ENCODE peak calls at places on chromosomes 12 and 14, in nine cellular contexts. H is transverse colon, J is kidney, P is Peyer's patch, B is IMR-90, Y is A549, M is fibroblast of lung, E is PC-3, W is SK-N-SH. O is an unnamed sample.

GRCh38 chr14:75628816-75629215 is 31.9 kb downstream of the ERG28 start:
- DNase-seq in H (no peak), J (no peak), P (no peak), B (no peak), Y (no peak), M (no peak), E (no peak), W (no peak), O (no peak)

GRCh38 chr12:84924956-84925355 is 12.4 kb upstream of the SLC6A15 start:
- DNase-seq in H (no peak), J (no peak), P (no peak), B (peak), Y (peak), M (peak), E (peak), W (no peak), O (peak)

GRCh38 chr14:69519253-69519661 is 34.7 kb downstream of the PLEKHD1 start:
- DNase-seq in H (no peak), J (no peak), P (no peak), B (no peak), Y (no peak), M (no peak), E (peak), W (no peak), O (no peak)

GRCh38 chr14:56117765-56118610 is at the start of gene PELI2:
- DNase-seq in H (peak), J (peak), P (peak), B (peak), Y (peak), M (peak), E (peak), W (peak), O (peak)

GRCh38 chr14:56561586-56561985 is 18.0 kb upstream of the TMEM260 start:
- DNase-seq in H (no peak), J (no peak), P (no peak), B (no peak), Y (no peak), M (no peak), E (no peak), W (no peak), O (peak)

GRCh38 chr12:132219323-132219722 is 75.1 kb downstream of the NOC4L start:
- DNase-seq in H (no peak), J (peak), P (no peak), B (no peak), Y (no peak), M (no peak), E (no peak), W (no peak), O (no peak)

GRCh38 chr12:108950991-108951739 is 69.7 kb downstream of the SVOP start:
- DNase-seq in H (peak), J (no peak), P (peak), B (peak), Y (peak), M (peak), E (peak), W (peak), O (peak)

GRCh38 chr12:52025301-52026172 is 18.8 kb downstream of the TAMALIN start:
- DNase-seq in H (peak), J (peak), P (peak), B (peak), Y (peak), M (peak), E (peak), W (peak), O (peak)

GRCh38 chr12:75479963-75480461 is 543 bp upstream of the GLIPR1 start:
- DNase-seq in H (no peak), J (no peak), P (no peak), B (peak), Y (no peak), M (peak), E (peak), W (no peak), O (peak)

GRCh38 chr14:59698793-59699192 is 122.2 kb upstream of the CCDC175 start:
- DNase-seq in H (no peak), J (no peak), P (no peak), B (no peak), Y (no peak), M (peak), E (peak), W (no peak), O (peak)

GRCh38 chr12:131457028-131457310 is 253.9 kb upstream of the SFSWAP start:
- DNase-seq in H (no peak), J (no peak), P (no peak), B (no peak), Y (no peak), M (no peak), E (no peak), W (no peak), O (no peak)

GRCh38 chr14:61517861-61518802 is 177.2 kb upstream of the HIF1A start:
- DNase-seq in H (peak), J (no peak), P (peak), B (no peak), Y (no peak), M (no peak), E (no peak), W (no peak), O (no peak)

GRCh38 chr12:47277071-47277408 is 197.3 kb upstream of the AMIGO2 start:
- DNase-seq in H (no peak), J (no peak), P (no peak), B (no peak), Y (no peak), M (no peak), E (no peak), W (no peak), O (no peak)

GRCh38 chr14:104794641-104795467 is 694 bp downstream of the AKT1 start:
- DNase-seq in H (peak), J (no peak), P (peak), B (peak), Y (no peak), M (peak), E (peak), W (peak), O (no peak)

GRCh38 chr14:92511472-92512247 is 1.9 kb upstream of the RIN3 start:
- DNase-seq in H (peak), J (no peak), P (no peak), B (peak), Y (peak), M (peak), E (peak), W (peak), O (peak)

GRCh38 chr14:54174437-54174836 is 217.8 kb upstream of the BMP4 start:
- DNase-seq in H (no peak), J (no peak), P (no peak), B (no peak), Y (no peak), M (peak), E (no peak), W (no peak), O (peak)

GRCh38 chr14:55103005-55103640 is 25.9 kb upstream of the LGALS3 start:
- DNase-seq in H (peak), J (peak), P (peak), B (peak), Y (peak), M (peak), E (peak), W (no peak), O (peak)

GRCh38 chr14:94888108-94888507 is 118.2 kb upstream of the GSC start:
- DNase-seq in H (peak), J (no peak), P (peak), B (no peak), Y (no peak), M (no peak), E (no peak), W (no peak), O (no peak)

GRCh38 chr14:103550451-103551337 is 11.8 kb downstream of the BAG5 start:
- DNase-seq in H (no peak), J (peak), P (no peak), B (no peak), Y (no peak), M (no peak), E (no peak), W (peak), O (no peak)

GRCh38 chr12:57740656-57741412 is 2.3 kb upstream of the AGAP2 start:
- DNase-seq in H (peak), J (no peak), P (no peak), B (no peak), Y (no peak), M (no peak), E (no peak), W (no peak), O (no peak)

GRCh38 chr12:115597157-115597712 is 680.3 kb downstream of the MED13L start:
- DNase-seq in H (no peak), J (no peak), P (no peak), B (peak), Y (no peak), M (peak), E (peak), W (no peak), O (peak)

GRCh38 chr14:75340921-75341320 is 62.3 kb downstream of the FOS start:
- DNase-seq in H (peak), J (peak), P (no peak), B (no peak), Y (no peak), M (peak), E (no peak), W (no peak), O (no peak)

GRCh38 chr14:69712637-69713088 is 54.3 kb upstream of the SRSF5 start:
- DNase-seq in H (peak), J (peak), P (peak), B (no peak), Y (no peak), M (no peak), E (no peak), W (no peak), O (no peak)

GRCh38 chr12:6914246-6914947 is at the start of gene ENO2:
- DNase-seq in H (peak), J (peak), P (peak), B (peak), Y (peak), M (peak), E (peak), W (peak), O (peak)
- TF ChIP-seq CTCF in H (no peak), J (no peak), P (no peak), B (no peak), Y (no peak), M (no peak), E (no peak), W (no peak), O (no peak)

DNA sequence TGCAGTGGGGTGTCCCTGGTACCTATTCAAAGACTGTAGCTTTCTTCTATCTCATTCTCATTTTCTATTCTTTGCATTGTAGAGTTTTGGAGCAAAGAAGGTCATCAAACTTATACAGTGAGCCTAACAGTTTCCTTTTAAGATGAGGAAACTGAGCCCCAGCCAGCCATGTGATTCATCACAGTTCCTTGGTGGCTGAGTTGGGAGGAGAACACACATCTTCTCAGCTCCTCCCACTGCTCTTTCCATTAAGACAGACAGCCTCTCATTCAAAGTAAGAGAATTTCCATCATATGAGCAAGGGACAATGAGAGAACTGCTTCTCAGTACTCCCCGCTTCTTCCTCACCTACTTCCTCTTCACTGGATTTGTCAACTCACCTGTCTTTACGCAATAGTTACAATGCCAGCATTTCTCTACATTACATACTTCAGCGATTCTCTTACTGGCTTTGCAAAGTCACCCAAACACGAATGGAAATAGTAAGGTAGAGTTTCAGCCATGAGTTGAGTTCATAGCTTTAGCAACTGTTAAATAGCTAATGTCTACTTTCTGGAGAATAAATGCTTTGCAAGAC is 2.2 kb downstream of the IFNG start:
- DNase-seq in H (no peak), J (no peak), P (no peak), B (no peak), Y (no peak), M (no peak), E (no peak), W (no peak), O (no peak)
- H3K4me3 ChIP-seq in H (no peak), J (no peak), P (no peak), B (no peak), Y (no peak), M (no peak), E (no peak), W (no peak), O (no peak)

GRCh38 chr12:89618113-89618862 is 90.3 kb downstream of the ATP2B1 start:
- DNase-seq in H (no peak), J (no peak), P (no peak), B (no peak), Y (no peak), M (no peak), E (no peak), W (no peak), O (no peak)
- TF ChIP-seq CTCF in H (no peak), J (no peak), P (no peak), B (peak), Y (no peak), M (no peak), E (no peak), W (no peak), O (no peak)

DNA sequence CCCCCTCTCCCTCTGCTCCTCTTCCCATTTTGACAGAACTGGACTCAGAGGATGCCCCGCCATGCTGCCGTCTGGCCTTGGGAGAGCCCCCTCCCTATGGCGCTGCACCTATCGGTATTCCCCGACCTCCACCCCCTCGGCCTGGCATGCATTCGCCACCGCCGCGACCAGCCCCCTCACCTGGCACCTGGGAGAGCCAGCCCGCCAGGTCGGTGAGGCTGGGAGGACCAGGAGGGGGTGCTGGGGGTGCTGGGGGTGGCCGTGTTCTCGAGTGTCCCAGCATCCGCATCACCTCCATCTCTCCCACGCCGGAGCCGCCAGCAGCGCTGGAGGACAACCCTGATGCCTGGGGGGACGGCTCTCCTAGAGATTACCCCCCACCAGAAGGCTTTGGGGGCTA is 1.5 kb downstream of the NFATC4 start:
- DNase-seq in H (peak), J (peak), P (no peak), B (no peak), Y (no peak), M (no peak), E (no peak), W (no peak), O (no peak)
- H3K4me3 ChIP-seq in H (no peak), J (peak), P (peak), B (peak), Y (no peak), M (peak), E (no peak), W (no peak), O (peak)

DNA sequence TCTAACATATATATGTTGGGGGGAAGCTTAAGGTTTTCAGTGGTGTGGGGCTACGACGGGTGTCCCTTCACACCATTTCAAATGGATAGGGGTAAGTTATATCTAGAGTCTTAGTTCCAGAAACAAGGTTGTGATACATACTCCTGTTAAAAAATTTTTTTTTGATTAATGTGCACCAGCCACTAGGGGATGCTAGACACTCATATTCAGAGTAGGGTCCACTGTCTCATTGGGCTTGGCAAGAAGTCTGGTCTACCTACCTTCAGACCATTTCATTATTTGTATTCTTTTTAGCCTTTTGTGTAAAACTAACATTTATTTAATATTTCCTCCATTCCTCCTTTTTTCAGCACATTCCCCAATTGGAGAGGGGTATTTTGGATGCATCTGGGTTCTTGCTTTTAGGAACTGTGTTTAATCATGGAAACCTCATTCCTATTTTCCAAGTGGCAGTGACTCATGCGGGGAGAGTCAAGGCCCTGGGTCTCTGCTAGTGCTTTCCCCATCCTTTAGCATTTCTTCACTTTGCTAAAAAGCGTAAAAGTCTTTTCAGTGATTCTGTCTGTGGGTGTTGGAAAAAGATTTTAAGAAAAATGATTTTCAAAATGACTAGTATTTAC is 33.4 kb downstream of the ANO4 start:
- DNase-seq in H (no peak), J (no peak), P (no peak), B (peak), Y (peak), M (peak), E (peak), W (peak), O (peak)
- TF ChIP-seq CTCF in H (peak), J (peak), P (peak), B (peak), Y (peak), M (peak), E (peak), W (peak), O (peak)

DNA sequence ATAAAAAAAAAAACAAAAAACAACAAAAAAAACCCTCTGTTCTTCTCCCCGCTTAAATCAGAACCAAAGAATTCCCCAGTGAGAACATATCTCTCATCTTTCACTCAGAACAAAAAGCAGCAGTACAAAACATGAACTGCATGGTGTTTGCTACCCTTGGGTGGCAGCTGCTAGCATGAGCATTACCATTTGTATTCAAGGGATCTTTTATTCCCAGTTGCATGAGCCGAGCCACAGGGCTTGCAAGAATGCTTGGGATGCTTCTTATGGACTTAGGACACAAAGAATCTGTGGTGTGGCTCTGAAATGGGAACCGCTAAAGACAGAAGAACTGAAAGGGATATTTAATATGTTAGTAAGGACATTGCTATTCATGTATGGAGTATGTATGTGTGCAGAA is 190.6 kb downstream of the TMX1 start:
- DNase-seq in H (no peak), J (no peak), P (no peak), B (no peak), Y (no peak), M (no peak), E (no peak), W (no peak), O (no peak)
- H3K4me3 ChIP-seq in H (no peak), J (no peak), P (no peak), B (no peak), Y (no peak), M (no peak), E (no peak), W (no peak), O (no peak)

GRCh38 chr12:10615532-10615931 is 2.1 kb upstream of the MAGOHB start:
- DNase-seq in H (no peak), J (no peak), P (no peak), B (no peak), Y (peak), M (no peak), E (peak), W (no peak), O (no peak)
- TF ChIP-seq CTCF in H (no peak), J (no peak), P (no peak), B (no peak), Y (no peak), M (no peak), E (no peak), W (peak), O (no peak)

DNA sequence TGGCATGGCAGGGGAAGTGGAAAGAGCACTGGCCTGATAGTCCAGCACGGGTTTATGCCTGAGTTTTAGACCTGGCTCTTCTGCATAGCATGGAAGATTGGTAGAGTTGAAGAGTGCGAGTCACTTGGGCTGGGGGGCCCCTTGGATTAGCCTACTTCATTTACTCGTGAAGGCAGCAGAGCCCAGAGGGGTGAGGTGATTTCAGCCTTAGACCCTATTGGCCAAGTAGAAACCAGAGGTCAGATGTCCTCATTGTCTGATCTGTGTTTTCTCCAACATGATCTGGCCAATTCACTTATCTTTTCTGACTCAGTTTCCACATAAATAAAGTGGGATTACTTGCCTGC is 1.9 kb downstream of the PLEKHG3 start:
- DNase-seq in H (no peak), J (no peak), P (no peak), B (no peak), Y (no peak), M (no peak), E (no peak), W (no peak), O (no peak)
- H3K4me3 ChIP-seq in H (peak), J (peak), P (peak), B (no peak), Y (peak), M (no peak), E (peak), W (no peak), O (no peak)

GRCh38 chr14:37114559-37114958 is 57.8 kb downstream of the SLC25A21 start:
- DNase-seq in H (no peak), J (no peak), P (no peak), B (no peak), Y (no peak), M (no peak), E (peak), W (no peak), O (no peak)

GRCh38 chr14:37114039-37114438 is 58.4 kb downstream of the SLC25A21 start:
- DNase-seq in H (no peak), J (no peak), P (no peak), B (no peak), Y (peak), M (no peak), E (peak), W (no peak), O (peak)

GRCh38 chr14:37122288-37122687 is 50.1 kb downstream of the SLC25A21 start:
- DNase-seq in H (no peak), J (no peak), P (no peak), B (peak), Y (peak), M (peak), E (peak), W (no peak), O (peak)

GRCh38 chr14:37118673-37119366 is 53.6 kb downstream of the SLC25A21 start:
- DNase-seq in H (no peak), J (no peak), P (no peak), B (no peak), Y (no peak), M (no peak), E (no peak), W (no peak), O (no peak)

DNA sequence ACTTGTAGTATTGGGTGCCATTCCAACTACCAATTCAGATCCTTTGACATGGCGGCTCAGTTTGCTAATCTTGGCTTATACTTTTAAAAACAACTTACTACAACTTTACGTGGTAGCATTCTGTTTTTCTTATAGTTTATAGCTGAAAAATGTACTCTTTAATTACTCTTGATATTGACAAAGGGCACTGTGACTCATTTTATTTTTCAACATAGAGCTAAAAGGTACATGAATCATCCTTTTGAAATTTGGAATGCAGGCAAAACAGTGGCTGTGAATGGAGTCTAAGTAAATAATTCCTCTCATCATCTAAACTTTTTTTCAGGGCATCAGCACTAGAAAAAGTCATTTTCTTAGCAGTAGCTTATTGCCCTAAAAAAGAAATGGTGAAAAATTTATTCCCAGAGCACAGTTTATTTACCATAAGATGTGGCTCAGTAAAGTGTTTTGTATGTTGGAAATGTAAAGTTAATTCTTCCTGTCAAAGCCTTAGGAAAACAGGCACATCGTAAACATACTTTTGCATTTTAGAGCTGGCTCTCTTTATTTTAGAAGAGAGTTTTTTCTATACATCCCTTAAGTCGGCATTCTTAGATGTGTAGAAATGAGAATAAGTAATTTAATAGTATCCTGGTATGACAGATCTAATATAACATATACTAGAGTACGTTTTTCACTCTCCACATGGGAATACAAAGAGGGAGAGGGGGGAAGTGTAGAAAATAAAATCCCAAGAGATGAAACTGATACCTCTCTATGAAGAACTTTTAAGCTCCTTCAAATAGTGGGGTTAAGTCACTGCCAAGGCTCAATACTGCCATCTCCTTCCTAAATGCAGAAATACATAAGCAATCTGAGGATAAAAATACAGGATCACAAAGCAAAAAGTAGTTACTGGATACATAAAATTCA is 55.2 kb downstream of the SLC25A21 start:
- DNase-seq in H (no peak), J (no peak), P (no peak), B (peak), Y (peak), M (peak), E (peak), W (no peak), O (peak)
- TF ChIP-seq CTCF in H (no peak), J (no peak), P (no peak), B (peak), Y (peak), M (peak), E (peak), W (no peak), O (peak)